ENCODE peak calls at places on chromosomes 16 and 17, in six cellular contexts. One of them, this sample, is unnamed.

GRCh38 chr17:45139533-45139920 is 4.0 kb downstream of the ACBD4 start:
- DNase-seq in dermis microvascular lymphatic vessel endothelial cell: no peak
- DNase-seq in activated T-cell treated with anti-CD3 and anti-CD28 coated beads for 24 hours: no peak
- DNase-seq in upper lobe of right lung: no peak
- DNase-seq in A549: no peak
- DNase-seq in DND-41: no peak
- DNase-seq in this sample: no peak

GRCh38 chr17:74110467-74110866 is 93.0 kb upstream of the RPL38 start:
- DNase-seq in dermis microvascular lymphatic vessel endothelial cell: no peak
- DNase-seq in A549: no peak
- DNase-seq in activated T-cell treated with anti-CD3 and anti-CD28 coated beads for 24 hours: no peak
- DNase-seq in upper lobe of right lung: no peak
- DNase-seq in DND-41: no peak
- DNase-seq in this sample: no peak

GRCh38 chr16:73921295-73921694 is 375.3 kb upstream of the PSMD7 start:
- DNase-seq in A549: no peak
- DNase-seq in upper lobe of right lung: no peak
- DNase-seq in activated T-cell treated with anti-CD3 and anti-CD28 coated beads for 24 hours: no peak
- DNase-seq in DND-41: no peak
- DNase-seq in dermis microvascular lymphatic vessel endothelial cell: no peak
- DNase-seq in this sample: no peak

GRCh38 chr16:73202176-73202729 is 154.3 kb upstream of the ZFHX3 start:
- DNase-seq in upper lobe of right lung: no peak
- DNase-seq in A549: peak; percentile 16
- DNase-seq in dermis microvascular lymphatic vessel endothelial cell: no peak
- DNase-seq in activated T-cell treated with anti-CD3 and anti-CD28 coated beads for 24 hours: no peak
- DNase-seq in DND-41: no peak
- DNase-seq in this sample: no peak

GRCh38 chr16:88924834-88925539 is 52.0 kb downstream of the CBFA2T3 start:
- DNase-seq in DND-41: peak; percentile 80
- DNase-seq in activated T-cell treated with anti-CD3 and anti-CD28 coated beads for 24 hours: no peak
- DNase-seq in A549: peak; percentile 61
- DNase-seq in upper lobe of right lung: no peak
- DNase-seq in dermis microvascular lymphatic vessel endothelial cell: peak; percentile 80
- DNase-seq in this sample: peak; percentile 67

GRCh38 chr17:81480140-81480917 is 32.3 kb downstream of the ACTG1 start:
- DNase-seq in upper lobe of right lung: no peak
- DNase-seq in activated T-cell treated with anti-CD3 and anti-CD28 coated beads for 24 hours: no peak
- DNase-seq in A549: peak; percentile 56
- DNase-seq in dermis microvascular lymphatic vessel endothelial cell: no peak
- DNase-seq in DND-41: no peak
- DNase-seq in this sample: no peak

GRCh38 chr16:27314161-27314723 is 468 bp downstream of the IL4R start:
- DNase-seq in upper lobe of right lung: peak; percentile 77
- DNase-seq in activated T-cell treated with anti-CD3 and anti-CD28 coated beads for 24 hours: peak; percentile 48
- DNase-seq in DND-41: no peak
- DNase-seq in dermis microvascular lymphatic vessel endothelial cell: peak; percentile 91
- DNase-seq in A549: peak; percentile 68
- DNase-seq in this sample: no peak

GRCh38 chr16:85583491-85584181 is 29.5 kb upstream of the GSE1 start:
- DNase-seq in upper lobe of right lung: no peak
- DNase-seq in activated T-cell treated with anti-CD3 and anti-CD28 coated beads for 24 hours: no peak
- DNase-seq in A549: no peak
- DNase-seq in dermis microvascular lymphatic vessel endothelial cell: peak; percentile 39
- DNase-seq in DND-41: no peak
- DNase-seq in this sample: no peak

GRCh38 chr17:34858941-34859562 is 102.2 kb downstream of the CCT6B start:
- DNase-seq in DND-41: no peak
- DNase-seq in activated T-cell treated with anti-CD3 and anti-CD28 coated beads for 24 hours: no peak
- DNase-seq in A549: no peak
- DNase-seq in upper lobe of right lung: no peak
- DNase-seq in dermis microvascular lymphatic vessel endothelial cell: peak; percentile 18
- DNase-seq in this sample: no peak

GRCh38 chr17:3794890-3795757 is 5.9 kb downstream of the ITGAE start:
- DNase-seq in activated T-cell treated with anti-CD3 and anti-CD28 coated beads for 24 hours: peak; percentile 29
- DNase-seq in upper lobe of right lung: no peak
- DNase-seq in A549: peak; percentile 66
- DNase-seq in DND-41: no peak
- DNase-seq in dermis microvascular lymphatic vessel endothelial cell: no peak
- DNase-seq in this sample: no peak

GRCh38 chr17:38449364-38449763 is 21.1 kb downstream of the ARHGAP23 start:
- DNase-seq in A549: peak; percentile 51
- DNase-seq in DND-41: no peak
- DNase-seq in dermis microvascular lymphatic vessel endothelial cell: peak; percentile 38
- DNase-seq in upper lobe of right lung: no peak
- DNase-seq in activated T-cell treated with anti-CD3 and anti-CD28 coated beads for 24 hours: no peak
- DNase-seq in this sample: peak; percentile 81

GRCh38 chr17:79168486-79169055 is 93.9 kb downstream of the ENGASE start:
- DNase-seq in upper lobe of right lung: no peak
- DNase-seq in A549: no peak
- DNase-seq in dermis microvascular lymphatic vessel endothelial cell: no peak
- DNase-seq in DND-41: no peak
- DNase-seq in activated T-cell treated with anti-CD3 and anti-CD28 coated beads for 24 hours: no peak
- DNase-seq in this sample: no peak

GRCh38 chr16:50967827-50968612 is 183.1 kb downstream of the SALL1 start:
- DNase-seq in A549: no peak
- DNase-seq in DND-41: no peak
- DNase-seq in dermis microvascular lymphatic vessel endothelial cell: no peak
- DNase-seq in activated T-cell treated with anti-CD3 and anti-CD28 coated beads for 24 hours: no peak
- DNase-seq in upper lobe of right lung: no peak
- DNase-seq in this sample: no peak

GRCh38 chr17:1073241-1073962 is 76.5 kb downstream of the TIMM22 start:
- DNase-seq in A549: no peak
- DNase-seq in DND-41: no peak
- DNase-seq in activated T-cell treated with anti-CD3 and anti-CD28 coated beads for 24 hours: no peak
- DNase-seq in dermis microvascular lymphatic vessel endothelial cell: no peak
- DNase-seq in upper lobe of right lung: no peak
- DNase-seq in this sample: no peak